ENCODE peak calls at places on chromosomes 11 and 22, in six cellular contexts. U is stimulated activated CD8-positive, alpha-beta memory T cell treated with anti-CD3 and anti-CD28 coated beads, Interleukin-4, amount 100 ng/mL, for 1 hour; V is HCT116; H is stimulated activated CD4-positive, alpha-beta T cell treated with anti-CD3 and anti-CD28 coated beads, Interleukin-4, amount 100 ng/mL, for 1 hour; B is smooth muscle cell of the brain vasculature; N is mesenchymal stem cell. S is an unnamed sample.
A peak's percentile ranks its signal among the peaks of the same experiment; 100 is the strongest.

GRCh38 chr22:32745996-32746322 is 55.5 kb upstream of the TIMP3 start:
- DNase-seq in U (no peak), V (no peak), H (no peak), B (no peak), N (no peak), S (no peak)

GRCh38 chr22:44671742-44672141 is 30.3 kb upstream of the PRR5 start:
- DNase-seq in U (no peak), V (no peak), H (no peak), B (no peak), N (peak; percentile 88), S (no peak)

GRCh38 chr22:20632518-20632917 is 125.1 kb downstream of the MED15 start:
- DNase-seq in U (no peak), V (no peak), H (no peak), B (no peak), N (no peak), S (no peak)

GRCh38 chr11:96215094-96215782 is 127.8 kb downstream of the MAML2 start:
- DNase-seq in U (no peak), V (no peak), H (no peak), B (no peak), N (peak; percentile 92), S (no peak)

GRCh38 chr11:592501-592900 is 16.2 kb downstream of the PHRF1 start:
- DNase-seq in U (no peak), V (no peak), H (no peak), B (no peak), N (no peak), S (no peak)

GRCh38 chr11:2779981-2780849 is 80.4 kb upstream of the KCNQ1OT1 start:
- DNase-seq in U (no peak), V (no peak), H (peak; percentile 0), B (no peak), N (no peak), S (no peak)

GRCh38 chr22:39098026-39098425 is 982 bp downstream of the APOBEC3H start:
- DNase-seq in U (no peak), V (no peak), H (no peak), B (no peak), N (no peak), S (no peak)

GRCh38 chr11:76654980-76655379 is 15.6 kb downstream of the LRRC32 start:
- DNase-seq in U (no peak), V (no peak), H (no peak), B (no peak), N (no peak), S (no peak)

GRCh38 chr22:46352691-46353386 is 17.3 kb downstream of the TRMU start:
- DNase-seq in U (no peak), V (no peak), H (no peak), B (no peak), N (peak; percentile 18), S (no peak)

GRCh38 chr11:269146-269890 is 8.9 kb upstream of the NLRP6 start:
- DNase-seq in U (no peak), V (no peak), H (peak; percentile 40), B (no peak), N (no peak), S (peak; percentile 65)

GRCh38 chr11:64853709-64854108 is 9.3 kb upstream of the CDC42BPG start:
- DNase-seq in U (no peak), V (no peak), H (no peak), B (no peak), N (no peak), S (no peak)

GRCh38 chr11:61142424-61142823 is 18.8 kb downstream of the VPS37C start:
- DNase-seq in U (no peak), V (no peak), H (no peak), B (no peak), N (no peak), S (no peak)

GRCh38 chr11:35144103-35144741 is 5.3 kb downstream of the CD44 start:
- DNase-seq in U (no peak), V (no peak), H (peak; percentile 51), B (no peak), N (peak; percentile 74), S (peak; percentile 49)

GRCh38 chr22:45969801-45970464 is 7.0 kb downstream of the WNT7B start:
- DNase-seq in U (no peak), V (no peak), H (no peak), B (no peak), N (no peak), S (no peak)

GRCh38 chr11:12822623-12823022 is 148.4 kb downstream of the TEAD1 start:
- DNase-seq in U (no peak), V (no peak), H (no peak), B (no peak), N (no peak), S (no peak)

GRCh38 chr11:96614101-96614500 is 224.3 kb downstream of the JRKL start:
- DNase-seq in U (no peak), V (no peak), H (no peak), B (no peak), N (no peak), S (no peak)